ENCODE peak calls at places on chromosomes 1 and 21, in seven cellular contexts. J is psoas muscle; Y is GM12865; B is thoracic aorta; D is CD8-positive, alpha-beta T cell; X is astrocyte of the spinal cord; H is heart left ventricle. O is an unnamed sample.

GRCh38 chr1:14915356-14916054 is 238.0 kb upstream of the TMEM51 start:
- DNase-seq in J (peak; percentile 59), Y (peak; percentile 58), B (no peak), D (peak; percentile 18), X (peak; percentile 22), H (peak; percentile 44), O (no peak)

GRCh38 chr21:38979271-38980196 is 173.8 kb downstream of the ETS2 start:
- DNase-seq in J (no peak), Y (no peak), B (no peak), D (no peak), X (no peak), H (no peak), O (no peak)

GRCh38 chr1:230753586-230754251 is 6.5 kb downstream of the CAPN9 start:
- DNase-seq in J (no peak), Y (no peak), B (no peak), D (no peak), X (peak; percentile 22), H (peak; percentile 69), O (no peak)

GRCh38 chr1:10267946-10268345 is 57.6 kb downstream of the KIF1B start:
- DNase-seq in J (no peak), Y (no peak), B (no peak), D (no peak), X (no peak), H (no peak), O (no peak)

GRCh38 chr1:19596065-19596718 is 47.9 kb upstream of the NBL1 start:
- DNase-seq in J (no peak), Y (no peak), B (no peak), D (no peak), X (no peak), H (no peak), O (peak; percentile 9)

GRCh38 chr1:31593770-31594632 is 17.7 kb downstream of the TINAGL1 start:
- DNase-seq in J (peak; percentile 85), Y (peak; percentile 83), B (no peak), D (peak; percentile 38), X (peak; percentile 57), H (peak; percentile 83), O (no peak)

GRCh38 chr1:20037877-20038276 is 32.1 kb upstream of the PLA2G5 start:
- DNase-seq in J (no peak), Y (peak; percentile 49), B (no peak), D (no peak), X (no peak), H (no peak), O (peak; percentile 65)

GRCh38 chr1:211329764-211330201 is 3.1 kb downstream of the TRAF5 start:
- DNase-seq in J (no peak), Y (peak; percentile 77), B (no peak), D (no peak), X (no peak), H (no peak), O (no peak)

GRCh38 chr1:27849951-27850350 is 19.4 kb downstream of the PPP1R8 start:
- DNase-seq in J (no peak), Y (no peak), B (no peak), D (no peak), X (no peak), H (no peak), O (no peak)

GRCh38 chr1:61790837-61791236 is 48.6 kb downstream of the PATJ start:
- DNase-seq in J (no peak), Y (no peak), B (no peak), D (no peak), X (no peak), H (no peak), O (no peak)

GRCh38 chr1:32471695-32472362 is 7.0 kb downstream of the ZBTB8B start:
- DNase-seq in J (no peak), Y (no peak), B (no peak), D (no peak), X (no peak), H (no peak), O (no peak)

DNA sequence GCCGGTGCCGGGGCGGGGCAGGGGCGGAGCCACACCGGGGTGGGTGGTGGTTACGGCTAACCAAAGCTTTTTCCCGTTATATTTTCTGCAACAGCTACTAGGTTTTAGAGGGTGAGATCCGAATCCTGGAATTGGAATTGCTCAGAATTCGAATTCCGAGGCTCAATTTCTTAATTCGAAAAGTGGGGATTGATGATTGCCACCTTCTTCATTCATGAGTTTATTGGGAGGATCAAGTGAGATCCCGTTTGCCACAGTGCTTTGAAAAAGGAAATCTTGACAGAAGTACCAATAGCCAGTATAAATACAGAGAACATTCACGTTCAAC is 207 bp upstream of the SVBP start:
- DNase-seq in J (no peak), Y (no peak), B (no peak), D (no peak), X (no peak), H (no peak), O (no peak)
- H3K4me3 ChIP-seq in J (peak overlapping the region; percentile 78), Y (peak overlapping the region; percentile 53), B (peak overlapping the region; percentile 97), D (peak overlapping the region; percentile 88), X (peak overlapping the region; percentile 55), H (peak overlapping the region; percentile 87), O (peak overlapping the region; percentile 65)

GRCh38 chr21:44892095-44892494 is 18.6 kb upstream of the PTTG1IP start:
- DNase-seq in J (no peak), Y (no peak), B (no peak), D (no peak), X (no peak), H (no peak), O (no peak)
- TF ChIP-seq CTCF in J (no peak), Y (no peak), B (no peak), D (no peak), X (no peak), H (no peak), O (no peak)

GRCh38 chr1:5863238-5863637 is 129.0 kb downstream of the NPHP4 start:
- DNase-seq in J (no peak), Y (no peak), B (no peak), D (no peak), X (no peak), H (no peak), O (no peak)
- H3K4me3 ChIP-seq in J (no peak overlapping the region), Y (no peak overlapping the region), B (no peak overlapping the region), D (no peak overlapping the region), X (no peak overlapping the region), H (no peak overlapping the region), O (no peak overlapping the region)

GRCh38 chr1:164801791-164802572 is 243.0 kb downstream of the PBX1 start:
- DNase-seq in J (no peak), Y (no peak), B (no peak), D (no peak), X (no peak), H (no peak), O (peak; percentile 80)

GRCh38 chr1:164804366-164804765 is 245.4 kb downstream of the PBX1 start:
- DNase-seq in J (no peak), Y (no peak), B (no peak), D (no peak), X (peak; percentile 43), H (no peak), O (no peak)

GRCh38 chr1:164803366-164803765 is 244.4 kb downstream of the PBX1 start:
- DNase-seq in J (no peak), Y (peak; percentile 11), B (no peak), D (no peak), X (peak; percentile 73), H (no peak), O (no peak)

GRCh38 chr1:164802573-164803282 is 243.7 kb downstream of the PBX1 start:
- DNase-seq in J (no peak), Y (no peak), B (no peak), D (no peak), X (no peak), H (no peak), O (no peak)

GRCh38 chr1:164801246-164801731 is 242.3 kb downstream of the PBX1 start:
- DNase-seq in J (no peak), Y (no peak), B (no peak), D (no peak), X (no peak), H (no peak), O (no peak)
- TF ChIP-seq CTCF in J (no peak), Y (no peak), B (no peak), D (no peak), X (no peak), H (no peak), O (no peak)

GRCh38 chr1:202711949-202712635 is 1.8 kb upstream of the SYT2 start:
- DNase-seq in J (no peak), Y (no peak), B (no peak), D (no peak), X (no peak), H (no peak), O (no peak)

GRCh38 chr1:202708456-202709275 is 1.6 kb downstream of the SYT2 start:
- DNase-seq in J (no peak), Y (no peak), B (no peak), D (no peak), X (no peak), H (no peak), O (no peak)

GRCh38 chr1:202710070-202711025 is at the start of gene SYT2:
- DNase-seq in J (peak; percentile 50), Y (no peak), B (no peak), D (no peak), X (no peak), H (no peak), O (no peak)

GRCh38 chr1:202706851-202707250 is 3.4 kb downstream of the SYT2 start:
- DNase-seq in J (no peak), Y (no peak), B (no peak), D (no peak), X (no peak), H (no peak), O (no peak)

GRCh38 chr1:202709276-202710041 is 795 bp downstream of the SYT2 start:
- DNase-seq in J (no peak), Y (no peak), B (no peak), D (no peak), X (no peak), H (no peak), O (no peak)
- H3K4me3 ChIP-seq in J (peak overlapping the region; percentile 60), Y (no peak overlapping the region), B (peak overlapping the region; percentile 59), D (no peak overlapping the region), X (no peak overlapping the region), H (peak overlapping the region; percentile 44), O (no peak overlapping the region)

GRCh38 chr1:17542696-17543095 is 3.2 kb downstream of the ARHGEF10L start:
- DNase-seq in J (no peak), Y (no peak), B (no peak), D (no peak), X (no peak), H (no peak), O (no peak)

GRCh38 chr1:17539202-17539525 is 334 bp upstream of the ARHGEF10L start:
- DNase-seq in J (no peak), Y (no peak), B (no peak), D (no peak), X (no peak), H (no peak), O (no peak)

GRCh38 chr1:17539526-17540254 is at the start of gene ARHGEF10L:
- DNase-seq in J (peak; percentile 65), Y (no peak), B (no peak), D (no peak), X (no peak), H (peak; percentile 58), O (no peak)

GRCh38 chr1:17538428-17539130 is 919 bp upstream of the ARHGEF10L start:
- DNase-seq in J (no peak), Y (no peak), B (peak; percentile 49), D (no peak), X (no peak), H (peak; percentile 48), O (no peak)

GRCh38 chr1:17540255-17541001 is 930 bp downstream of the ARHGEF10L start:
- DNase-seq in J (peak; percentile 77), Y (no peak), B (no peak), D (no peak), X (peak; percentile 40), H (peak; percentile 68), O (no peak)
- TF ChIP-seq CTCF in J (no peak), Y (no peak), B (no peak), D (no peak), X (no peak), H (no peak), O (no peak)